ENCODE peak calls at places on chromosomes 7 and 10, in five cellular contexts. One of them, this sample, is unnamed.

GRCh38 chr7:129095258-129095657 is 40.3 kb upstream of the TNPO3 start:
- DNase-seq in GM23338: no peak
- DNase-seq in T follicular helper cell: peak
- DNase-seq in KBM-7: no peak
- DNase-seq in GM23248: no peak
- DNase-seq in this sample: no peak

GRCh38 chr10:43138757-43139241 is 554 bp downstream of the CSGALNACT2 start:
- DNase-seq in KBM-7: peak
- DNase-seq in GM23338: peak
- DNase-seq in GM23248: peak
- DNase-seq in T follicular helper cell: peak
- DNase-seq in this sample: peak

GRCh38 chr10:48456361-48456804 is 148.5 kb downstream of the ARHGAP22 start:
- DNase-seq in GM23338: peak
- DNase-seq in GM23248: no peak
- DNase-seq in KBM-7: peak
- DNase-seq in T follicular helper cell: no peak
- DNase-seq in this sample: no peak

GRCh38 chr10:81873932-81874816 is 820 bp upstream of the NRG3 start:
- DNase-seq in GM23248: peak
- DNase-seq in GM23338: peak
- DNase-seq in T follicular helper cell: no peak
- DNase-seq in KBM-7: peak
- DNase-seq in this sample: peak

GRCh38 chr7:73856941-73857340 is 4.0 kb upstream of the TMEM270 start:
- DNase-seq in GM23248: no peak
- DNase-seq in T follicular helper cell: no peak
- DNase-seq in KBM-7: no peak
- DNase-seq in GM23338: no peak
- DNase-seq in this sample: no peak

GRCh38 chr10:88472540-88472939 is 110.6 kb downstream of the RNLS start:
- DNase-seq in GM23248: no peak
- DNase-seq in GM23338: peak
- DNase-seq in KBM-7: no peak
- DNase-seq in T follicular helper cell: no peak
- DNase-seq in this sample: no peak

GRCh38 chr10:59331661-59332060 is 30.7 kb downstream of the FAM13C start:
- DNase-seq in KBM-7: no peak
- DNase-seq in GM23248: no peak
- DNase-seq in GM23338: no peak
- DNase-seq in T follicular helper cell: no peak
- DNase-seq in this sample: no peak

GRCh38 chr7:130699686-130700085 is 13.3 kb upstream of the TSGA13 start:
- DNase-seq in GM23338: no peak
- DNase-seq in GM23248: no peak
- DNase-seq in KBM-7: no peak
- DNase-seq in T follicular helper cell: no peak
- DNase-seq in this sample: peak

GRCh38 chr10:61029411-61029810 is 85.4 kb upstream of the RHOBTB1 start:
- DNase-seq in T follicular helper cell: no peak
- DNase-seq in KBM-7: no peak
- DNase-seq in GM23248: peak
- DNase-seq in GM23338: no peak
- DNase-seq in this sample: peak

This sample was measured in bronchial epithelial cell.